ENCODE peak calls at places on chromosomes 11 and 22, in five cellular contexts. One of them, this sample, is unnamed.

GRCh38 chr11:46235777-46236688 is 41.4 kb upstream of the CREB3L1 start:
- DNase-seq in heart right ventricle: no peak
- DNase-seq in suprapubic skin: no peak
- DNase-seq in GM23248: peak
- DNase-seq in effector memory CD4-positive, alpha-beta T cell: no peak
- DNase-seq in this sample: no peak

GRCh38 chr11:17498475-17498874 is 21.8 kb upstream of the ABCC8 start:
- DNase-seq in heart right ventricle: no peak
- DNase-seq in suprapubic skin: no peak
- DNase-seq in GM23248: peak
- DNase-seq in effector memory CD4-positive, alpha-beta T cell: no peak
- DNase-seq in this sample: no peak

GRCh38 chr11:47408598-47409439 is 429 bp downstream of the SLC39A13 start:
- DNase-seq in heart right ventricle: peak
- DNase-seq in suprapubic skin: peak
- DNase-seq in GM23248: peak
- DNase-seq in effector memory CD4-positive, alpha-beta T cell: no peak
- DNase-seq in this sample: peak

GRCh38 chr11:61193596-61193995 is 9.7 kb upstream of the PGA3 start:
- DNase-seq in heart right ventricle: no peak
- DNase-seq in suprapubic skin: no peak
- DNase-seq in GM23248: no peak
- DNase-seq in effector memory CD4-positive, alpha-beta T cell: no peak
- DNase-seq in this sample: no peak

GRCh38 chr11:19283998-19284397 is 43.3 kb upstream of the E2F8 start:
- DNase-seq in heart right ventricle: no peak
- DNase-seq in suprapubic skin: no peak
- DNase-seq in GM23248: no peak
- DNase-seq in effector memory CD4-positive, alpha-beta T cell: no peak
- DNase-seq in this sample: no peak

GRCh38 chr22:35312198-35313059 is 12.7 kb downstream of the TOM1 start:
- DNase-seq in heart right ventricle: no peak
- DNase-seq in suprapubic skin: peak
- DNase-seq in GM23248: peak
- DNase-seq in effector memory CD4-positive, alpha-beta T cell: no peak
- DNase-seq in this sample: no peak

GRCh38 chr22:45009881-45010531 is at the start of gene PHF21B:
- DNase-seq in heart right ventricle: peak
- DNase-seq in suprapubic skin: no peak
- DNase-seq in GM23248: peak
- DNase-seq in effector memory CD4-positive, alpha-beta T cell: no peak
- DNase-seq in this sample: no peak

GRCh38 chr22:47847281-47847890 is 1084.9 kb downstream of the TBC1D22A start:
- DNase-seq in heart right ventricle: no peak
- DNase-seq in suprapubic skin: no peak
- DNase-seq in GM23248: no peak
- DNase-seq in effector memory CD4-positive, alpha-beta T cell: no peak
- DNase-seq in this sample: no peak

GRCh38 chr11:1640076-1640946 is 10.7 kb downstream of the KRTAP5-5 start:
- DNase-seq in heart right ventricle: no peak
- DNase-seq in suprapubic skin: no peak
- DNase-seq in GM23248: peak
- DNase-seq in effector memory CD4-positive, alpha-beta T cell: no peak
- DNase-seq in this sample: no peak

GRCh38 chr11:17734418-17734911 is at the start of gene KCNC1:
- DNase-seq in heart right ventricle: peak
- DNase-seq in suprapubic skin: no peak
- DNase-seq in GM23248: peak
- DNase-seq in effector memory CD4-positive, alpha-beta T cell: no peak
- DNase-seq in this sample: no peak

GRCh38 chr22:29563652-29564460 is 10.3 kb upstream of the THOC5 start:
- DNase-seq in heart right ventricle: no peak
- DNase-seq in suprapubic skin: no peak
- DNase-seq in GM23248: no peak
- DNase-seq in effector memory CD4-positive, alpha-beta T cell: no peak
- DNase-seq in this sample: no peak

DNA sequence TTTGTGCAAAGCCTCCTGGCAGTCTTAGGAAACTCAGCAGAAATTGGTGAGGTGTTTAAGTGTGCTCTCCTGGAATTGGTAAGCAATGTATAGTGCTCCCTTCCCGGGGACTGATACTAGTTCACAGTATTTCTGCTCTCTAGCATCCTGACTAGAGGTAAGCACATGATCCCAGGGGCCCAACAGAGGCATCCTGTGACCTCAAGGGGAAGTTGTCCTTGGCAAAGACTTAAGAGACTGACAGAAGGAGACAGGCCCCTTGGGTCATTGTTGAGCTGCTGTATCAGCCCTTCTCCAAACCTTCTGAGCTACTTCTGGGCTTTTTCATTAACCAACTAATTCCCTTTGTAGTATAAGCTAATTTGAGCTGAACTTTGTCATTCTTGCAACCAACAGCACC is 4.4 kb upstream of the TBC1D22A start:
- DNase-seq in heart right ventricle: no peak
- DNase-seq in suprapubic skin: no peak
- DNase-seq in GM23248: no peak
- DNase-seq in effector memory CD4-positive, alpha-beta T cell: no peak
- DNase-seq in this sample: no peak
- H3K27ac ChIP-seq in heart right ventricle: peak
- H3K27ac ChIP-seq in suprapubic skin: no peak
- H3K27ac ChIP-seq in GM23248: no peak
- H3K27ac ChIP-seq in effector memory CD4-positive, alpha-beta T cell: no peak
- H3K27ac ChIP-seq in this sample: no peak

GRCh38 chr11:118931576-118931975 is 5.8 kb upstream of the BCL9L start:
- DNase-seq in heart right ventricle: no peak
- DNase-seq in suprapubic skin: no peak
- DNase-seq in GM23248: no peak
- DNase-seq in effector memory CD4-positive, alpha-beta T cell: no peak
- DNase-seq in this sample: no peak
- H3K27ac ChIP-seq in heart right ventricle: no peak
- H3K27ac ChIP-seq in suprapubic skin: no peak
- H3K27ac ChIP-seq in GM23248: no peak
- H3K27ac ChIP-seq in effector memory CD4-positive, alpha-beta T cell: no peak
- H3K27ac ChIP-seq in this sample: no peak

GRCh38 chr22:37571258-37571991 is 8.5 kb downstream of the LGALS2 start:
- DNase-seq in heart right ventricle: no peak
- DNase-seq in suprapubic skin: no peak
- DNase-seq in GM23248: no peak
- DNase-seq in effector memory CD4-positive, alpha-beta T cell: no peak
- DNase-seq in this sample: no peak

GRCh38 chr22:37569921-37570660 is 9.8 kb downstream of the LGALS2 start:
- DNase-seq in heart right ventricle: peak
- DNase-seq in suprapubic skin: no peak
- DNase-seq in GM23248: no peak
- DNase-seq in effector memory CD4-positive, alpha-beta T cell: no peak
- DNase-seq in this sample: no peak

GRCh38 chr22:37569009-37569920 is 9.0 kb downstream of the CDC42EP1 start:
- DNase-seq in heart right ventricle: no peak
- DNase-seq in suprapubic skin: peak
- DNase-seq in GM23248: no peak
- DNase-seq in effector memory CD4-positive, alpha-beta T cell: no peak
- DNase-seq in this sample: no peak

GRCh38 chr22:37571992-37572373 is 7.9 kb downstream of the LGALS2 start:
- DNase-seq in heart right ventricle: no peak
- DNase-seq in suprapubic skin: no peak
- DNase-seq in GM23248: no peak
- DNase-seq in effector memory CD4-positive, alpha-beta T cell: no peak
- DNase-seq in this sample: no peak

GRCh38 chr22:37570661-37570976 is 9.3 kb downstream of the LGALS2 start:
- DNase-seq in heart right ventricle: no peak
- DNase-seq in suprapubic skin: no peak
- DNase-seq in GM23248: no peak
- DNase-seq in effector memory CD4-positive, alpha-beta T cell: no peak
- DNase-seq in this sample: no peak
- H3K27ac ChIP-seq in heart right ventricle: no peak
- H3K27ac ChIP-seq in suprapubic skin: peak
- H3K27ac ChIP-seq in GM23248: no peak
- H3K27ac ChIP-seq in effector memory CD4-positive, alpha-beta T cell: no peak
- H3K27ac ChIP-seq in this sample: no peak

GRCh38 chr22:17358394-17358793 is 10.9 kb upstream of the CECR2 start:
- DNase-seq in heart right ventricle: no peak
- DNase-seq in suprapubic skin: no peak
- DNase-seq in GM23248: no peak
- DNase-seq in effector memory CD4-positive, alpha-beta T cell: no peak
- DNase-seq in this sample: no peak
- H3K27ac ChIP-seq in heart right ventricle: no peak
- H3K27ac ChIP-seq in suprapubic skin: no peak
- H3K27ac ChIP-seq in GM23248: no peak
- H3K27ac ChIP-seq in effector memory CD4-positive, alpha-beta T cell: no peak
- H3K27ac ChIP-seq in this sample: no peak

DNA sequence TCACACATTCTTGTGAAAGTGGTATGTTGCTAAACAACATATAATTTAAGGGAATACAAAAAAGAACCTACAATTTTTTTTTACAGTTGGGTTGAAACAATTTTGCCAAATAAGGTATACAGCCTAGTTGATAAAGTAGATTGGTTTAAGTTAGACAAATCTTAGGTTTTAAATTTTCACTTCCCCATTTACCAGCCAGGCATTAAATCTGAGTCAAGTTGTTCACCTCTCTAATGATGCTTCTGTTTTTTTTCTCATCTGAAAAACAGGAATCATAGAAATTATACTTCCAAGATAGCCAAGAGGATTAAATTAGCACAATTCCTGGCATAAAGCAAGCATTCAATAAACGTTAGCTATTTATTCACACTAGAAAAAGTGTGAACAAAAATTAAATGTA is 45.2 kb downstream of the ZBTB44 start:
- DNase-seq in heart right ventricle: no peak
- DNase-seq in suprapubic skin: no peak
- DNase-seq in GM23248: no peak
- DNase-seq in effector memory CD4-positive, alpha-beta T cell: no peak
- DNase-seq in this sample: no peak
- H3K27ac ChIP-seq in heart right ventricle: no peak
- H3K27ac ChIP-seq in suprapubic skin: no peak
- H3K27ac ChIP-seq in GM23248: no peak
- H3K27ac ChIP-seq in effector memory CD4-positive, alpha-beta T cell: no peak
- H3K27ac ChIP-seq in this sample: no peak

DNA sequence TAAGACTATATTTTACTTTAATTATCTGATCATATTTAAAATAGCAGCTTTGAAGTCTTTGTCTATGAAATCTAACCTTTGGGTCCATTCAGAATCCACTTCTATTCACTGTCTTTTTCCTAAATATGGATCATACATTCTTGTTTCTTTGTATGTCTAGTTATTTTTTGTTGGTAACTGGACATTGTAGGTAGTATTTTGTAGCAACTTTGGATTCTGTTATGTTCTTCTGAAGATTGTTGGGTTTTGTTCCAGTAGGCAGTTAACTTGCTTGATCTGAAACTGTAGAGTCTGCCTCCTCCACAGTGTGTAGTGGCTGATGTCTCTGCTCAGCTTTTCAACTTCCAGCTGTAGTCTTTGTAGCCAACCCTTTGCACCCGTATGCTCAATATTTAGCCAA is 37.5 kb upstream of the GAL start:
- DNase-seq in heart right ventricle: no peak
- DNase-seq in suprapubic skin: no peak
- DNase-seq in GM23248: no peak
- DNase-seq in effector memory CD4-positive, alpha-beta T cell: no peak
- DNase-seq in this sample: no peak
- H3K27ac ChIP-seq in heart right ventricle: no peak
- H3K27ac ChIP-seq in suprapubic skin: no peak
- H3K27ac ChIP-seq in GM23248: no peak
- H3K27ac ChIP-seq in effector memory CD4-positive, alpha-beta T cell: no peak
- H3K27ac ChIP-seq in this sample: no peak

DNA sequence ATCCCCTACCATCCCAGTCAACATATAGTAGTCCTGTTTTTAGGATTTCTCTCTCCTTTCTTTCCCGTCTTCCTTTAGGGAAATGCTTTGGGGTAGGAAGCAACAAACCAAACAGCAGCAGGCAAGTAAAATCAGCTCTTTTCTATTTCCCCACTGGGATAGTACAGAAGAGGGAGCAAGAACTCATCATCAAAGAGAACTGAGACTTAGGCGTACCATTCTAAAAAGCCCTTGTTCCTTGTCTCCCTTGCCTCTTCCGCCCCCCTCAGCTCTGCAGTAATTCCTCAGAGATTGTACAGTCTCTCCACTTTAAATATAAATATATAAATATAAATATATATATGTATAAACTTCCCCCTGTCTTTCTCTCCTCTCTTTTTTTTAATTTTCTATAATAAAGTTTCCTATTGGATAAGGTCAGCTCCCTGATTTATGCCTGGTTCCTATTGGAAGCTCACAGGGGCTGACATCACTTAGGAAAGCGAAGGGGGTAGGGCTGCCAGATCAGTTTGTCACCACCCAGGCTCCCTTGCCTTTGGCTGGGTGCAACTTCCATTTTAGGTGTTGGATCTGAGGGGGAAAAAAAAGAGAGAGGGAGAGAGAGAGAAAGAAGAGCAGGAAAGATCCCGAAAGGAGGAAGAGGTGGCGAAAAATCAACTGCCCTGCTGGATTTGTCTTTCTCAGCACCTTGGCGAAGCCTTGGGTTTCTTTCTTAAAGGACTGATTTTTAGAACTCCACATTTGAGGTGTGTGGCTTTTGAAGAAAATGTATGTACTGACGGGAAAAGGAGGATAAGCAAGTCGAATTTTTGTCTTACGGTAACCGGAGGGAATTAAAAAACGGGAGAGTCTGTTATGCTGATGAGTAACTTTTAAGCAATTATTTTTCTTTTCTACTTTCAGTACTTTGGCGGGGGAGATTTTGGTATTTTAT is at the start of gene CTNND1:
- DNase-seq in heart right ventricle: peak
- DNase-seq in suprapubic skin: peak
- DNase-seq in GM23248: peak
- DNase-seq in effector memory CD4-positive, alpha-beta T cell: no peak
- DNase-seq in this sample: peak
- H3K27ac ChIP-seq in heart right ventricle: peak
- H3K27ac ChIP-seq in suprapubic skin: peak
- H3K27ac ChIP-seq in GM23248: peak
- H3K27ac ChIP-seq in effector memory CD4-positive, alpha-beta T cell: no peak
- H3K27ac ChIP-seq in this sample: peak

DNA sequence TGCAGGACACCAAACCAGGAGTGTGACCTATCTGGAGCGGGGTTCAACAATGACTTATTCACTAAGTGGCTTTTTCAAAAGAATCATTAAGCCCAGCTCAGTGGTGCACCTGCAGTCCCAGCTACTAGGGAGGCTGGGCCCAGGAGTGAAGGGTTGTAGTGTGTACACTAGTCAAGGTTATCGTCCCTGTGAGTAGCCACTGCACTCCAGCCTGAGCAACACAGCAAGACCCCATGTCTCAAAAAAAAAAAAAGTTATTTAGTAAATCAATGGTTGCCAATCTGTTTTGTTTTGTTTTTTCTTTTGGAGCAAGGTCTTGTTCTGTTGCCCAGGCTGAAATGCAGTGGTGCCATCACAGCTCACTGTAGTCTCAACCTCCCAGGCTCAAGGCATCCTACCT is 7.9 kb downstream of the RHOG start:
- DNase-seq in heart right ventricle: no peak
- DNase-seq in suprapubic skin: no peak
- DNase-seq in GM23248: no peak
- DNase-seq in effector memory CD4-positive, alpha-beta T cell: no peak
- DNase-seq in this sample: no peak
- H3K27ac ChIP-seq in heart right ventricle: no peak
- H3K27ac ChIP-seq in suprapubic skin: no peak
- H3K27ac ChIP-seq in GM23248: no peak
- H3K27ac ChIP-seq in effector memory CD4-positive, alpha-beta T cell: peak
- H3K27ac ChIP-seq in this sample: no peak